ENCODE peak calls at places on chromosomes 11 and 22, in five cellular contexts. I is SK-N-SH, P is heart left ventricle, Y is GM20000, Q is AG04449. Z is an unnamed sample.

GRCh38 chr11:65766535-65766934 is 14.2 kb downstream of the AP5B1 start:
- DNase-seq in Y (no peak), P (no peak), Q (peak; percentile 21), I (no peak), Z (peak; percentile 54)

GRCh38 chr11:41926339-41926738 is 466.9 kb upstream of the LRRC4C start:
- DNase-seq in I (no peak), Y (no peak), Q (no peak), P (no peak), Z (no peak)

GRCh38 chr11:70596091-70596490 is 197.8 kb downstream of the CTTN start:
- DNase-seq in I (no peak), Y (no peak), Q (no peak), P (no peak), Z (no peak)

GRCh38 chr11:133153031-133153430 is 379.3 kb downstream of the OPCML start:
- DNase-seq in I (no peak), P (no peak), Q (no peak), Y (no peak), Z (no peak)

GRCh38 chr11:62142043-62142375 is 18.2 kb downstream of the INCENP start:
- DNase-seq in I (no peak), P (no peak), Y (no peak), Q (no peak), Z (no peak)

GRCh38 chr22:36123673-36124630 is 36.6 kb downstream of the APOL3 start:
- DNase-seq in I (peak; percentile 92), P (peak; percentile 94), Y (peak; percentile 89), Q (peak; percentile 55), Z (peak; percentile 85)

GRCh38 chr11:112822478-112823274 is 138.5 kb upstream of the NCAM1 start:
- DNase-seq in Y (no peak), P (no peak), Q (no peak), I (no peak), Z (no peak)

GRCh38 chr11:95503047-95503446 is 272.0 kb upstream of the SESN3 start:
- DNase-seq in Q (peak; percentile 36), Y (no peak), I (no peak), P (peak; percentile 24), Z (no peak)

GRCh38 chr22:36816635-36817428 is at the start of gene PVALB:
- DNase-seq in Q (no peak), I (peak; percentile 91), Y (no peak), P (no peak), Z (no peak)

GRCh38 chr11:74663315-74663714 is 67.9 kb downstream of the CHRDL2 start:
- DNase-seq in I (no peak), P (no peak), Y (no peak), Q (no peak), Z (no peak)

GRCh38 chr11:123211134-123211879 is 16.3 kb upstream of the CLMP start:
- DNase-seq in Y (no peak), I (peak; percentile 44), Q (no peak), P (no peak), Z (no peak)

GRCh38 chr22:24554316-24555159 is at the start of gene GUCD1:
- DNase-seq in I (no peak), Q (no peak), Y (peak; percentile 51), P (no peak), Z (no peak)

GRCh38 chr11:94933225-94934130 is 39.9 kb downstream of the CWC15 start:
- DNase-seq in Y (no peak), P (peak; percentile 37), Q (peak; percentile 93), I (peak; percentile 35), Z (peak; percentile 88)

GRCh38 chr11:47918882-47919495 is 61.4 kb upstream of the PTPRJ start:
- DNase-seq in Q (no peak), I (no peak), Y (no peak), P (no peak), Z (no peak)

GRCh38 chr22:26592368-26593015 is 2.6 kb upstream of the TPST2 start:
- DNase-seq in I (no peak), P (no peak), Q (no peak), Y (peak; percentile 68), Z (no peak)

GRCh38 chr11:21588754-21589153 is 604.1 kb upstream of the ANO5 start:
- DNase-seq in I (peak; percentile 3), P (no peak), Q (no peak), Y (no peak), Z (no peak)

GRCh38 chr11:88292156-88292844 is 45.2 kb downstream of the CTSC start:
- DNase-seq in Y (no peak), P (peak; percentile 13), I (peak; percentile 12), Q (no peak), Z (peak; percentile 18)

GRCh38 chr22:19656541-19657251 is 57.6 kb upstream of the SEPTIN5 start:
- DNase-seq in Q (no peak), P (no peak), Y (no peak), I (no peak), Z (no peak)

GRCh38 chr11:30990625-30991348 is 378.8 kb downstream of the DCDC1 start:
- DNase-seq in Q (no peak), Y (no peak), I (no peak), P (no peak), Z (no peak)

GRCh38 chr11:123083623-123084029 is 21.7 kb upstream of the HSPA8 start:
- DNase-seq in Q (peak; percentile 82), P (peak; percentile 90), I (peak; percentile 43), Y (no peak), Z (peak; percentile 83)

GRCh38 chr22:37428649-37429586 is 1.6 kb upstream of the ELFN2 start:
- DNase-seq in Y (peak; percentile 88), I (peak; percentile 88), P (no peak), Q (no peak), Z (no peak)

GRCh38 chr11:97684486-97685439 is 1295.0 kb downstream of the JRKL start:
- DNase-seq in P (no peak), Q (no peak), I (no peak), Y (no peak), Z (no peak)

GRCh38 chr22:43370045-43370444 is 26.9 kb upstream of the SCUBE1 start:
- DNase-seq in P (no peak), Y (no peak), I (no peak), Q (no peak), Z (no peak)

GRCh38 chr11:34636127-34636526 is 15.2 kb downstream of the EHF start:
- DNase-seq in Y (no peak), I (no peak), P (no peak), Q (no peak), Z (no peak)

GRCh38 chr11:103631841-103632240 is 404.6 kb upstream of the DDI1 start:
- DNase-seq in Q (no peak), P (no peak), Y (no peak), I (no peak), Z (no peak)

GRCh38 chr11:33967451-33967850 is 75.6 kb upstream of the LMO2 start:
- DNase-seq in I (no peak), Y (no peak), Q (no peak), P (no peak), Z (no peak)

GRCh38 chr11:26201411-26201810 is 130.5 kb upstream of the ANO3 start:
- DNase-seq in P (no peak), Y (no peak), I (no peak), Q (no peak), Z (no peak)

GRCh38 chr11:119990306-119991021 is 147.4 kb downstream of the TRIM29 start:
- DNase-seq in Q (no peak), I (no peak), P (peak; percentile 41), Y (no peak), Z (no peak)

GRCh38 chr22:37757663-37758062 is 50.1 kb upstream of the GCAT start:
- DNase-seq in Q (no peak), P (no peak), Y (no peak), I (no peak), Z (no peak)

GRCh38 chr11:92423635-92424034 is 199.0 kb downstream of the FAT3 start:
- DNase-seq in P (no peak), I (no peak), Q (no peak), Y (no peak), Z (no peak)

GRCh38 chr11:73662445-73663157 is 16.2 kb downstream of the PLEKHB1 start:
- DNase-seq in Q (no peak), I (no peak), Y (no peak), P (no peak), Z (no peak)

GRCh38 chr11:36711104-36711825 is 113.2 kb upstream of the RAG2 start:
- DNase-seq in Q (no peak), P (no peak), I (no peak), Y (no peak), Z (no peak)
- TF ChIP-seq CTCF in Q (no peak), P (no peak), I (peak; percentile 15), Y (no peak), Z (no peak)

DNA sequence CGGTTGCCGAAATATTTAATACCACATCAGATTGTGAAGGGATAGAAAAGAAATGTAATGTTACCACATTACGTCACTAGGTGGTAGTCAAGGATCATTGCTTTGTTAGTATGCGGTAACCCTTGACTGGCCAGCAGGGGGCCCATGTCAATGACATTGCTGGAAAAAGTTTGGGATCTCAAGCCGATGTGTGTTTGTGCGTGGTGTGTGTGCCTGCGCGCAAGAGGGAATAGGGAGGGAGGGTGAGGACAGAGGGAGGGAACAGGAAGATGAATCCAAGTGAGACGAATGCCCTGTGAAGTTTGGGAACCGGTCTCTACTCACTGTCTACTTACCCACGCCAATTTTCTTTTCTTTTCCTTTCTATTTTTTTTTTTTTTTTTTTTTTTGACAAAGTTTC is 10.7 kb upstream of the MRGPRX2 start:
- DNase-seq in Y (peak; percentile 75), Q (peak; percentile 40), I (peak; percentile 81), P (peak; percentile 61), Z (peak; percentile 69)
- TF ChIP-seq CTCF in Y (peak; percentile 92), Q (peak; percentile 96), I (peak; percentile 99), P (peak; percentile 86), Z (peak; percentile 95)

DNA sequence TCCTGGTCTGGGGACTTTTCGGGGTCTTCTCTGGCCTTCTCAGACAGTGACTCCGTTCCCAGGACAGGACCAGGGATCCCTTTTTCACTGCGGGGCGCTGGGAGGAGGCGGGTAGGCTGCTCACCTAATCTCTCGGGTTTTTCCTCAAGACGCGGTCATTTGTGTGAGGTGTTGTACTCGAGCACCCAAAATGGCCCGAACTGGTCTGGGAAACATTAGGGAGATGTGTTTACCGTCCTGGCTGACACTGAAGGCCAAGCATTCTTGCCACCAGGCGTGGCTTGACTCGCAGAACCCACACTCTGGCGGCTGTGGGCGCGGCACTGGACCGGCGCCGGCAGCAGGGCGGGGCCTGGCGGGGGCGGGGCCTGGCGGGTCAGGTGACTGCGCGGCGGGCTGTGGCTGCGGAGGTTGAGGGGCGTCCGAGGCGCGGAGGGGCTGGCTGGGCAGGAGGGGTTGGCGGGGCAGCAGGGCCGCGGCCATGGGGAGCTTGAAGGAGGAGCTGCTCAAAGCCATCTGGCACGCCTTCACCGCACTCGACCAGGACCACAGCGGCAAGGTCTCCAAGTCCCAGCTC is at the start of gene SWAP70:
- DNase-seq in P (peak; percentile 92), Y (peak; percentile 93), Q (peak; percentile 36), I (peak; percentile 96), Z (peak; percentile 71)
- TF ChIP-seq CTCF in P (peak; percentile 55), Y (no peak), Q (peak; percentile 69), I (peak; percentile 49), Z (peak; percentile 41)

GRCh38 chr11:80733776-80734175 is 1292.9 kb upstream of the TENM4 start:
- DNase-seq in I (no peak), P (no peak), Y (no peak), Q (no peak), Z (no peak)
- TF ChIP-seq CTCF in I (no peak), P (no peak), Y (no peak), Q (no peak), Z (no peak)

DNA sequence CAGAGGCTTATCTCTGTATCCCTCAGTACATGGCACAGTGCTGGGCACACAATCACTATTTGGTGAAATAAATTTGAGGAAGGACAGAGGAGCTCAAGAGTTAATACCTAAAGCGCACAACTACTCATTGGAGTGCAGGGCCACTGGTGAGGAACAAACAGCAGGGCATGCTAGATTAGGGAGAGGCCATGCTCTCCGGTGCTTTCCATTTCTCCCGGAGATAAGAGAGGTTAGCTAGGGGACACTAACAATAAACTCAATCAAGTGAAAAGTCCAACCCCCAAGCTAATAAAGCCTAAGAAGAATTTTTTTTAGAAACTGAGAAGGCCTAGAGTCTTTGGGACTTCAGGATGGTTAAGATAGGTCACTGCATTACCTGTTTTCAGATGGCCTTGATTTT is 29.1 kb downstream of the NFRKB start:
- DNase-seq in Q (no peak), Y (no peak), I (no peak), P (no peak), Z (no peak)
- TF ChIP-seq CTCF in Q (no peak), Y (no peak), I (no peak), P (no peak), Z (no peak)